ENCODE peak calls at places on chromosomes 4 and X, in four cellular contexts. One of them, this sample, is unnamed.

GRCh38 chrX:136497556-136498048 is at the start of gene HTATSF1:
- DNase-seq in mammary epithelial cell: no peak
- DNase-seq in NT2/D1: no peak
- DNase-seq in left lung: peak; percentile 65
- DNase-seq in this sample: no peak

GRCh38 chr4:2062168-2062807 is 3.2 kb downstream of the NAT8L start:
- DNase-seq in mammary epithelial cell: no peak
- DNase-seq in NT2/D1: no peak
- DNase-seq in left lung: peak; percentile 61
- DNase-seq in this sample: no peak

GRCh38 chr4:27079056-27079455 is 218.4 kb downstream of the STIM2 start:
- DNase-seq in mammary epithelial cell: no peak
- DNase-seq in NT2/D1: no peak
- DNase-seq in left lung: no peak
- DNase-seq in this sample: no peak

GRCh38 chr4:80237992-80238391 is 28.5 kb upstream of the FGF5 start:
- DNase-seq in mammary epithelial cell: peak; percentile 96
- DNase-seq in NT2/D1: no peak
- DNase-seq in left lung: no peak
- DNase-seq in this sample: no peak

GRCh38 chrX:31228909-31229308 is 157.1 kb upstream of the FTHL17 start:
- DNase-seq in mammary epithelial cell: no peak
- DNase-seq in NT2/D1: no peak
- DNase-seq in left lung: no peak
- DNase-seq in this sample: no peak

GRCh38 chr4:118034061-118034785 is at the start of gene NDST3:
- DNase-seq in mammary epithelial cell: peak; percentile 61
- DNase-seq in NT2/D1: peak; percentile 57
- DNase-seq in left lung: peak; percentile 76
- DNase-seq in this sample: peak; percentile 92

GRCh38 chrX:150211988-150212387 is 151.1 kb upstream of the MAMLD1 start:
- DNase-seq in mammary epithelial cell: peak; percentile 14
- DNase-seq in NT2/D1: no peak
- DNase-seq in left lung: no peak
- DNase-seq in this sample: peak; percentile 13

GRCh38 chrX:132022115-132022862 is 813 bp upstream of the STK26 start:
- DNase-seq in mammary epithelial cell: peak; percentile 26
- DNase-seq in NT2/D1: no peak
- DNase-seq in left lung: no peak
- DNase-seq in this sample: peak; percentile 35

GRCh38 chr4:109032676-109033075 is 269.8 kb downstream of the COL25A1 start:
- DNase-seq in mammary epithelial cell: no peak
- DNase-seq in NT2/D1: no peak
- DNase-seq in left lung: no peak
- DNase-seq in this sample: no peak

GRCh38 chr4:125266901-125267601 is 47.7 kb upstream of the FAT4 start:
- DNase-seq in mammary epithelial cell: peak; percentile 96
- DNase-seq in NT2/D1: no peak
- DNase-seq in left lung: no peak
- DNase-seq in this sample: no peak

GRCh38 chr4:21469438-21470032 is 479.0 kb downstream of the KCNIP4 start:
- DNase-seq in mammary epithelial cell: peak; percentile 16
- DNase-seq in NT2/D1: no peak
- DNase-seq in left lung: no peak
- DNase-seq in this sample: peak; percentile 20

GRCh38 chr4:170090667-170091052 is 904 bp upstream of the AADAT start:
- DNase-seq in mammary epithelial cell: peak; percentile 15
- DNase-seq in NT2/D1: no peak
- DNase-seq in left lung: no peak
- DNase-seq in this sample: peak; percentile 82

GRCh38 chr4:185508162-185508561 is 27.1 kb downstream of the PDLIM3 start:
- DNase-seq in mammary epithelial cell: peak; percentile 84
- DNase-seq in NT2/D1: no peak
- DNase-seq in left lung: no peak
- DNase-seq in this sample: no peak

GRCh38 chrX:108699368-108699767 is 37.0 kb downstream of the IRS4 start:
- DNase-seq in mammary epithelial cell: peak; percentile 19
- DNase-seq in NT2/D1: peak; percentile 25
- DNase-seq in left lung: no peak
- DNase-seq in this sample: peak; percentile 54

GRCh38 chr4:71553605-71554004 is 214.8 kb downstream of the SLC4A4 start:
- DNase-seq in mammary epithelial cell: peak; percentile 12
- DNase-seq in NT2/D1: no peak
- DNase-seq in left lung: no peak
- DNase-seq in this sample: peak; percentile 38

GRCh38 chr4:10509733-10510132 is 52.5 kb upstream of the ZNF518B start:
- DNase-seq in mammary epithelial cell: no peak
- DNase-seq in NT2/D1: no peak
- DNase-seq in left lung: no peak
- DNase-seq in this sample: no peak

GRCh38 chr4:180057891-180058643 is 2185.1 kb upstream of the TENM3 start:
- DNase-seq in mammary epithelial cell: peak; percentile 12
- DNase-seq in NT2/D1: peak; percentile 5
- DNase-seq in left lung: peak; percentile 82
- DNase-seq in this sample: peak; percentile 70

GRCh38 chr4:78656968-78657445 is 105.4 kb downstream of the ANXA3 start:
- DNase-seq in mammary epithelial cell: no peak
- DNase-seq in NT2/D1: no peak
- DNase-seq in left lung: no peak
- DNase-seq in this sample: no peak

GRCh38 chr4:154433543-154433942 is 58.1 kb downstream of the DCHS2 start:
- DNase-seq in mammary epithelial cell: no peak
- DNase-seq in NT2/D1: no peak
- DNase-seq in left lung: no peak
- DNase-seq in this sample: no peak

GRCh38 chr4:38728651-38729141 is 54.1 kb downstream of the TLR10 start:
- DNase-seq in mammary epithelial cell: peak; percentile 26
- DNase-seq in NT2/D1: no peak
- DNase-seq in left lung: peak; percentile 79
- DNase-seq in this sample: peak; percentile 72

GRCh38 chrX:155263854-155264628 is at the start of gene RAB39B:
- DNase-seq in mammary epithelial cell: peak; percentile 60
- DNase-seq in NT2/D1: peak; percentile 44
- DNase-seq in left lung: peak; percentile 83
- DNase-seq in this sample: peak; percentile 87

GRCh38 chr4:169902658-169903345 is 123.4 kb downstream of the MFAP3L start:
- DNase-seq in mammary epithelial cell: no peak
- DNase-seq in NT2/D1: no peak
- DNase-seq in left lung: no peak
- DNase-seq in this sample: peak; percentile 61

GRCh38 chrX:9466115-9466495 is 1.2 kb downstream of the TBL1X start:
- DNase-seq in mammary epithelial cell: no peak
- DNase-seq in NT2/D1: no peak
- DNase-seq in left lung: peak; percentile 82
- DNase-seq in this sample: peak; percentile 56

GRCh38 chr4:31043382-31044062 is 323.4 kb downstream of the PCDH7 start:
- DNase-seq in mammary epithelial cell: no peak
- DNase-seq in NT2/D1: peak; percentile 30
- DNase-seq in left lung: no peak
- DNase-seq in this sample: peak; percentile 11

GRCh38 chr4:85452073-85452764 is 22.7 kb upstream of the ARHGAP24 start:
- DNase-seq in mammary epithelial cell: no peak
- DNase-seq in NT2/D1: no peak
- DNase-seq in left lung: no peak
- DNase-seq in this sample: no peak

GRCh38 chr4:101695176-101695575 is 95.4 kb upstream of the BANK1 start:
- DNase-seq in mammary epithelial cell: peak; percentile 25
- DNase-seq in NT2/D1: no peak
- DNase-seq in left lung: no peak
- DNase-seq in this sample: no peak

GRCh38 chr4:185396724-185397402 is at the start of gene ANKRD37:
- DNase-seq in mammary epithelial cell: peak; percentile 76
- DNase-seq in NT2/D1: no peak
- DNase-seq in left lung: peak; percentile 80
- DNase-seq in this sample: peak; percentile 76

GRCh38 chr4:106851686-106852085 is 184.4 kb downstream of the DKK2 start:
- DNase-seq in mammary epithelial cell: no peak
- DNase-seq in NT2/D1: no peak
- DNase-seq in left lung: no peak
- DNase-seq in this sample: no peak

GRCh38 chrX:11423362-11423818 is 130.2 kb downstream of the AMELX start:
- DNase-seq in mammary epithelial cell: peak; percentile 30
- DNase-seq in NT2/D1: no peak
- DNase-seq in left lung: no peak
- DNase-seq in this sample: peak; percentile 4

GRCh38 chr4:76197001-76197743 is 16.5 kb downstream of the SCARB2 start:
- DNase-seq in mammary epithelial cell: peak; percentile 60
- DNase-seq in NT2/D1: no peak
- DNase-seq in left lung: no peak
- DNase-seq in this sample: no peak

GRCh38 chrX:49043987-49044281 is 777 bp upstream of the TFE3 start:
- DNase-seq in mammary epithelial cell: no peak
- DNase-seq in NT2/D1: no peak
- DNase-seq in left lung: no peak
- DNase-seq in this sample: no peak

GRCh38 chr4:76625316-76625715 is 190.3 kb downstream of the SHROOM3 start:
- DNase-seq in mammary epithelial cell: no peak
- DNase-seq in NT2/D1: no peak
- DNase-seq in left lung: no peak
- DNase-seq in this sample: peak; percentile 69

GRCh38 chrX:68726366-68726765 is 78.9 kb downstream of the STARD8 start:
- DNase-seq in mammary epithelial cell: no peak
- DNase-seq in NT2/D1: no peak
- DNase-seq in left lung: no peak
- DNase-seq in this sample: no peak

GRCh38 chr4:173088144-173088543 is 80.5 kb upstream of the GALNT7 start:
- DNase-seq in mammary epithelial cell: no peak
- DNase-seq in NT2/D1: no peak
- DNase-seq in left lung: no peak
- DNase-seq in this sample: no peak

GRCh38 chr4:148299337-148299736 is 142.9 kb downstream of the NR3C2 start:
- DNase-seq in mammary epithelial cell: no peak
- DNase-seq in NT2/D1: no peak
- DNase-seq in left lung: no peak
- DNase-seq in this sample: no peak

GRCh38 chr4:115121351-115122043 is 8.1 kb upstream of the NDST4 start:
- DNase-seq in mammary epithelial cell: no peak
- DNase-seq in NT2/D1: no peak
- DNase-seq in left lung: no peak
- DNase-seq in this sample: no peak

GRCh38 chr4:7367894-7368293 is 66.8 kb downstream of the PSAPL1 start:
- DNase-seq in mammary epithelial cell: no peak
- DNase-seq in NT2/D1: no peak
- DNase-seq in left lung: no peak
- DNase-seq in this sample: no peak
- H3K4me1 ChIP-seq in mammary epithelial cell: no peaks in the 10 kb centered on the region
- H3K4me1 ChIP-seq in NT2/D1: peaks cover 25% of the 10 kb centered on the region
- H3K4me1 ChIP-seq in left lung: no peaks in the 10 kb centered on the region
- H3K4me1 ChIP-seq in this sample: no peaks in the 10 kb centered on the region

GRCh38 chr4:766152-766515 is 59.8 kb downstream of the CPLX1 start:
- DNase-seq in mammary epithelial cell: peak; percentile 54
- DNase-seq in NT2/D1: no peak
- DNase-seq in left lung: no peak
- DNase-seq in this sample: no peak
- H3K4me1 ChIP-seq in mammary epithelial cell: peaks cover 14% of the 10 kb centered on the region
- H3K4me1 ChIP-seq in NT2/D1: peaks cover 7% of the 10 kb centered on the region
- H3K4me1 ChIP-seq in left lung: no peaks in the 10 kb centered on the region
- H3K4me1 ChIP-seq in this sample: no peaks in the 10 kb centered on the region

GRCh38 chrX:65723706-65724105 is 56.3 kb downstream of the MSN start:
- DNase-seq in mammary epithelial cell: no peak
- DNase-seq in NT2/D1: no peak
- DNase-seq in left lung: no peak
- DNase-seq in this sample: no peak
- H3K4me1 ChIP-seq in mammary epithelial cell: no peaks in the 10 kb centered on the region
- H3K4me1 ChIP-seq in NT2/D1: peaks cover 5% of the 10 kb centered on the region
- H3K4me1 ChIP-seq in left lung: no peaks in the 10 kb centered on the region
- H3K4me1 ChIP-seq in this sample: no peaks in the 10 kb centered on the region

GRCh38 chrX:41005445-41005992 is 79.7 kb upstream of the USP9X start:
- DNase-seq in mammary epithelial cell: no peak
- DNase-seq in NT2/D1: peak; percentile 63
- DNase-seq in left lung: no peak
- DNase-seq in this sample: peak; percentile 57
- H3K4me1 ChIP-seq in mammary epithelial cell: peaks cover 9% of the 10 kb centered on the region
- H3K4me1 ChIP-seq in NT2/D1: peaks cover 3% of the 10 kb centered on the region
- H3K4me1 ChIP-seq in left lung: no peaks in the 10 kb centered on the region
- H3K4me1 ChIP-seq in this sample: no peaks in the 10 kb centered on the region

DNA sequence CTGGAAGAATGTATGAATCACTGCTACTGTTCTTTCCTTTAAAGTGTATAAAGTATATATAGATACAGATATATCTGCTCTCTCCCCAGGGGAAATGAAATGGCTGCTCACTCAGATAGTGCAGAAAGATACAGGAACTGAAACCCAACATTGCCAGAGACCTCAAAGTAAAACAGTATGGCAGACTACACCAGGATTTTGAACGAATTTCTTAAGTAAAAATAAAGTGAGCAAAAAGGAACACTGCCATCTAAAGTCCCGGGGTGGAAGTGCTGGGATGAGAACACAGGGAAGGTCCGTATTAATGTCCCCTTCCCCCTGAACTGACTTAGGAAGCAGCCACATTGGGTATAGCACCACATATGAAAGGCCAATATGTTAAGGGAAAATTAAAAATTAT is 93.4 kb downstream of the TMA16 start:
- DNase-seq in mammary epithelial cell: no peak
- DNase-seq in NT2/D1: no peak
- DNase-seq in left lung: no peak
- DNase-seq in this sample: peak; percentile 28
- H3K4me1 ChIP-seq in mammary epithelial cell: no peaks in the 10 kb centered on the region
- H3K4me1 ChIP-seq in NT2/D1: no peaks in the 10 kb centered on the region
- H3K4me1 ChIP-seq in left lung: no peaks in the 10 kb centered on the region
- H3K4me1 ChIP-seq in this sample: no peaks in the 10 kb centered on the region

GRCh38 chr4:15805583-15806517 is 27.7 kb downstream of the CD38 start:
- DNase-seq in mammary epithelial cell: peak; percentile 56
- DNase-seq in NT2/D1: peak; percentile 65
- DNase-seq in left lung: no peak
- DNase-seq in this sample: peak; percentile 82

GRCh38 chr4:15809058-15809457 is 30.9 kb downstream of the CD38 start:
- DNase-seq in mammary epithelial cell: no peak
- DNase-seq in NT2/D1: no peak
- DNase-seq in left lung: no peak
- DNase-seq in this sample: no peak

GRCh38 chr4:15811703-15812325 is 33.7 kb downstream of the CD38 start:
- DNase-seq in mammary epithelial cell: no peak
- DNase-seq in NT2/D1: no peak
- DNase-seq in left lung: no peak
- DNase-seq in this sample: peak; percentile 65

GRCh38 chr4:15809473-15809872 is 31.3 kb downstream of the CD38 start:
- DNase-seq in mammary epithelial cell: no peak
- DNase-seq in NT2/D1: no peak
- DNase-seq in left lung: no peak
- DNase-seq in this sample: no peak
- H3K4me1 ChIP-seq in mammary epithelial cell: peaks cover 8% of the 10 kb centered on the region
- H3K4me1 ChIP-seq in NT2/D1: no peaks in the 10 kb centered on the region
- H3K4me1 ChIP-seq in left lung: no peaks in the 10 kb centered on the region
- H3K4me1 ChIP-seq in this sample: no peaks in the 10 kb centered on the region

DNA sequence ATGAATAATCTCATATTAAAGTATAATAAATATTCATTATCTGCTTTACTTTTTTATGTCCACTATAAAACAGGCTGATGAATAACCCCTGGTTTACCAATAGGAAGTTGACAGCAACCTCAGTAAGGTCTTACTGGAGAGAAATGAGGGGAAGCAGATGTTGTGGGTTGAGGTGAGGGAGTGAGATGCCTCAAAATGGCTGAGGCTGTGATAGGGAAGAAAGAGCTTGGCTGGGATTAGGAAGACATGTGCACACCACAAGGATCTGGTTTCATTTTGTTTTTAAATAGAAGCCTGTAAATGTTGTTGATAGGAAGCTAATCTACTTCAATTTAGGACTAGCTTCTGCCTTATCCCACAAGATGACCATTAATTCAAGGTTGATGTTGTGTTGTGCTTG is 14.4 kb upstream of the CYBB start:
- DNase-seq in mammary epithelial cell: no peak
- DNase-seq in NT2/D1: no peak
- DNase-seq in left lung: no peak
- DNase-seq in this sample: no peak
- H3K4me1 ChIP-seq in mammary epithelial cell: no peaks in the 10 kb centered on the region
- H3K4me1 ChIP-seq in NT2/D1: no peaks in the 10 kb centered on the region
- H3K4me1 ChIP-seq in left lung: no peaks in the 10 kb centered on the region
- H3K4me1 ChIP-seq in this sample: no peaks in the 10 kb centered on the region

This sample was measured in mesendoderm.